ENCODE peak calls at places on chromosomes 3 and 15, in seven cellular contexts. F is cardiac muscle cell, M is Panc1, R is body of pancreas, E is ovary, S is endodermal cell, L is right lobe of liver. J is an unnamed sample.

GRCh38 chr3:101203411-101203810 is 117.0 kb downstream of the IMPG2 start:
- DNase-seq in F (no peak), M (no peak), R (no peak), E (no peak), S (no peak), L (no peak), J (no peak)

GRCh38 chr15:80691575-80691974 is 3.5 kb upstream of the ABHD17C start:
- DNase-seq in F (no peak), M (no peak), R (no peak), E (no peak), S (no peak), L (no peak), J (no peak)

GRCh38 chr3:69541823-69542264 is 156.0 kb upstream of the FRMD4B start:
- DNase-seq in F (peak; percentile 50), M (no peak), R (no peak), E (peak; percentile 43), S (peak; percentile 82), L (no peak), J (no peak)

GRCh38 chr15:99474981-99475753 is 90.6 kb upstream of the MEF2A start:
- DNase-seq in F (no peak), M (no peak), R (peak; percentile 37), E (peak; percentile 63), S (no peak), L (no peak), J (no peak)

GRCh38 chr3:143991713-143992112 is 20.1 kb downstream of the DIPK2A start:
- DNase-seq in F (no peak), M (no peak), R (no peak), E (no peak), S (no peak), L (no peak), J (no peak)

GRCh38 chr3:58656631-58657030 is 9.9 kb downstream of the FAM3D start:
- DNase-seq in F (no peak), M (no peak), R (no peak), E (no peak), S (no peak), L (no peak), J (peak; percentile 13)

GRCh38 chr3:139532996-139533395 is 6.5 kb downstream of the RBP1 start:
- DNase-seq in F (no peak), M (no peak), R (no peak), E (peak; percentile 59), S (no peak), L (no peak), J (no peak)

GRCh38 chr3:81816473-81817260 is 55.2 kb upstream of the GBE1 start:
- DNase-seq in F (no peak), M (no peak), R (peak; percentile 89), E (no peak), S (no peak), L (no peak), J (no peak)

GRCh38 chr3:56251343-56251945 is 216.8 kb downstream of the ERC2 start:
- DNase-seq in F (peak; percentile 71), M (peak; percentile 18), R (peak; percentile 49), E (no peak), S (peak; percentile 68), L (no peak), J (no peak)

GRCh38 chr3:151091685-151092352 is 6.4 kb downstream of the MED12L start:
- DNase-seq in F (no peak), M (no peak), R (no peak), E (no peak), S (peak; percentile 44), L (no peak), J (no peak)

GRCh38 chr15:80906159-80906775 is 83.4 kb downstream of the MESD start:
- DNase-seq in F (peak; percentile 43), M (no peak), R (no peak), E (no peak), S (no peak), L (no peak), J (no peak)

DNA sequence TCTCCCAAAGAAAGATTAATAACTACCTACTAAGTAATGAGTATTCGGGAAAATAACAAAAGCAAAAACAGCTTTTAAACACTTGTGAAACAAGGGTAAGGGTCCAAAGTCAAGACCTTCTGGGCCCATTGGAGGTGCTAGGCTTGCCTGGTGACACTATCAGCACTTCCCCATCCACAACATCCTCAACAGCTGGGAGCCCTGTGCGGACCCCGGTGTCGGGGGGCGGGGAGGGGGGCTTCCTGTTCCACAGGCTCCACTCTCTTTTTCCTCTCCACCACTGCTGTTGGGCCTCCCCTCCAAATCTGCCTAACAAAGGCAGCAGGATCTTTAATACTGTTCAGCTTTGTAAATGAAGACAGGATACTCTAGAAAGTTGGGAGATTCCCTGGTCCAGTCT is 21.6 kb downstream of the NGRN start:
- DNase-seq in F (no peak), M (no peak), R (no peak), E (no peak), S (peak; percentile 59), L (no peak), J (no peak)
- H3K4me3 ChIP-seq in F (no peak overlapping the region), M (no peak overlapping the region), R (no peak overlapping the region), E (no peak overlapping the region), S (no peak overlapping the region), L (no peak overlapping the region), J (no peak overlapping the region)

DNA sequence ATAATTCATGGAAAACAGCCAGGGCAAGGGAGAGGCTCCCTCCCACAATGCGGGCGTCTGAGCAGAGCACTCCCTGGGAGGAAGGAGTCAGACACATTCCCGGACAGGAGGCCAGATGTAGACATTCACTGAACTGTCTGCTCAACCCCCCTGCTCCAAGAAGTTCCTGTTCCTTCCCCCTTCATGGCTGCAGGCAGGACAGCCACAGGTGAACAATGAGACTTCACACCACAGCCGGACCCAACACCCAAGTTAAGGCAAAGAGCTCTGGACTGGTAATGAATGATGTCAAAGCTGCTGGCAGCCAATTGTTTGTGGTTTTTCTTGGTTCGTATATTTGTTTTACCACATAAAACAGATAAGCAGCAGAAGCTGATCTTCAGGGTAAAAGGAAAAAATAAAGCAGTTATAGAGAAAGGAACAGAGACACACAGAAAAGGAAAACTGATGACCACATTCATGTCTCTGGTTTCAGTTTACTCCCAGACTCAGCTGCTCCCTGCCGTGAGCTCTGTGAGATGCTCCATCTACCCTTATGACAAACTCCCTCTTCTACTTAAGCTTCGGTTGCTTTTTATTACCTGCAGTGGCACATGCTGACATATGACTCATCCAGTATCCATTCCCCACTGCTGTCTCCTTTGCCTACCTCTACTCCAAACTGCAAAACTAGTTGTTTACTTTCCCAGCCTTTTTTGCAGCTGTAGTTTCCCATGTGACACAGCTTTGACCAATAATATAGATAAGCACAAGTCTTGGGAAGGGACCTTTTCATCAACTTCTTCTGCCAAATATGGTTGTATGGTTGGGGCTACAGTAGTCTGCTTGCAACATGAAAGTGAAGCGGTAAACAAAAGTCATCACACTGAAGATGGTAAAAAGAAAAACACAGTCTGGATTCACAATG is 33.1 kb downstream of the DZIP1L start:
- DNase-seq in F (no peak), M (no peak), R (no peak), E (peak; percentile 60), S (no peak), L (no peak), J (peak; percentile 7)
- H3K4me1 ChIP-seq in F (no peaks in the 10 kb centered on the region), M (peaks cover 12% of the 10 kb centered on the region), R (peaks cover 17% of the 10 kb centered on the region), E (peaks cover 7% of the 10 kb centered on the region), S (peaks cover 6% of the 10 kb centered on the region), L (no peaks in the 10 kb centered on the region), J (no peaks in the 10 kb centered on the region)

GRCh38 chr3:184289426-184289938 is 9.6 kb upstream of the PSMD2 start:
- DNase-seq in F (peak; percentile 53), M (peak; percentile 43), R (peak; percentile 61), E (no peak), S (peak; percentile 94), L (peak; percentile 38), J (peak; percentile 56)

GRCh38 chr3:184283681-184284080 is 7.9 kb downstream of the ECE2 start:
- DNase-seq in F (no peak), M (no peak), R (no peak), E (no peak), S (no peak), L (no peak), J (no peak)

GRCh38 chr3:184290331-184290730 is 8.7 kb upstream of the PSMD2 start:
- DNase-seq in F (no peak), M (no peak), R (no peak), E (no peak), S (peak; percentile 67), L (no peak), J (no peak)

GRCh38 chr3:184282941-184283340 is 7.1 kb downstream of the ECE2 start:
- DNase-seq in F (no peak), M (no peak), R (no peak), E (no peak), S (no peak), L (no peak), J (no peak)

GRCh38 chr3:184284696-184285095 is 8.9 kb downstream of the ECE2 start:
- DNase-seq in F (peak; percentile 71), M (no peak), R (peak; percentile 90), E (no peak), S (peak; percentile 91), L (peak; percentile 55), J (peak; percentile 27)
- TF ChIP-seq CTCF in F (peak; percentile 64), M (peak; percentile 81), R (peak; percentile 64), E (no peak), S (peak; percentile 79), L (peak; percentile 29), J (no peak)

GRCh38 chr3:44184319-44184953 is 57.2 kb upstream of the TOPAZ1 start:
- DNase-seq in F (no peak), M (no peak), R (no peak), E (no peak), S (peak; percentile 52), L (no peak), J (no peak)
- H3K4me3 ChIP-seq in F (no peak overlapping the region), M (no peak overlapping the region), R (no peak overlapping the region), E (no peak overlapping the region), S (no peak overlapping the region), L (no peak overlapping the region), J (no peak overlapping the region)

GRCh38 chr15:78071378-78071777 is 6.1 kb downstream of the TBC1D2B start:
- DNase-seq in F (no peak), M (no peak), R (no peak), E (no peak), S (no peak), L (no peak), J (no peak)
- H3K4me1 ChIP-seq in F (no peaks in the 10 kb centered on the region), M (peaks cover 83% of the 10 kb centered on the region), R (peaks cover 82% of the 10 kb centered on the region), E (peaks cover 45% of the 10 kb centered on the region), S (no peaks in the 10 kb centered on the region), L (peaks cover 76% of the 10 kb centered on the region), J (peaks cover 84% of the 10 kb centered on the region)

GRCh38 chr3:183385698-183386590 is 42.5 kb downstream of the MCF2L2 start:
- DNase-seq in F (peak; percentile 74), M (peak; percentile 51), R (peak; percentile 74), E (no peak), S (peak; percentile 84), L (no peak), J (no peak)
- TF ChIP-seq CTCF in F (peak; percentile 71), M (peak; percentile 82), R (peak; percentile 86), E (peak; percentile 28), S (peak; percentile 85), L (peak; percentile 71), J (peak; percentile 49)

GRCh38 chr3:123800352-123800682 is 83.8 kb downstream of the MYLK start:
- DNase-seq in F (no peak), M (no peak), R (no peak), E (no peak), S (no peak), L (no peak), J (no peak)
- H3K4me3 ChIP-seq in F (no peak overlapping the region), M (no peak overlapping the region), R (no peak overlapping the region), E (no peak overlapping the region), S (no peak overlapping the region), L (peak overlapping the region; percentile 71), J (no peak overlapping the region)

J was measured in mucosa of descending colon.